ENCODE peak calls at places on chromosomes 4 and X, in seven cellular contexts. S, Y, P, E, Z, C and G are unnamed samples.
A peak's percentile ranks its signal among the peaks of the same experiment; 100 is the strongest.

GRCh38 chr4:7630559-7631287 is 196.0 kb upstream of the PSAPL1 start:
- DNase-seq in S (peak; percentile 86), E (no peak), Z (no peak), Y (peak; percentile 47), P (peak; percentile 71), C (peak; percentile 87), G (peak; percentile 39)

GRCh38 chr4:40916218-40916555 is 166.4 kb downstream of the NSUN7 start:
- DNase-seq in Y (no peak), Z (no peak), S (no peak), E (peak; percentile 68), C (peak; percentile 42), P (peak; percentile 75), G (no peak)

GRCh38 chr4:121764702-121765367 is at the start of gene SMIM43:
- DNase-seq in S (no peak), P (peak; percentile 41), Z (peak; percentile 69), C (no peak), E (no peak), Y (no peak), G (peak; percentile 34)

GRCh38 chr4:101211146-101211553 is 136.2 kb downstream of the PPP3CA start:
- DNase-seq in Y (peak; percentile 8), E (no peak), C (no peak), S (no peak), Z (no peak), P (no peak), G (peak; percentile 21)

GRCh38 chrX:54920610-54921426 is at the start of gene TRO:
- DNase-seq in Y (no peak), S (no peak), E (no peak), P (peak; percentile 12), C (no peak), Z (peak; percentile 68), G (peak; percentile 39)

GRCh38 chr4:100679926-100680325 is 162.1 kb upstream of the EMCN start:
- DNase-seq in Z (no peak), S (no peak), Y (no peak), P (no peak), C (no peak), E (no peak), G (peak; percentile 2)

GRCh38 chr4:174815282-174815681 is 13.8 kb downstream of the GLRA3 start:
- DNase-seq in P (no peak), E (no peak), S (no peak), C (no peak), Y (no peak), Z (no peak), G (no peak)

GRCh38 chrX:106566362-106566761 is 45.4 kb upstream of the RADX start:
- DNase-seq in P (no peak), Y (no peak), Z (no peak), E (no peak), C (no peak), S (no peak), G (no peak)

GRCh38 chr4:107757860-107758476 is 37.9 kb upstream of the PAPSS1 start:
- DNase-seq in P (no peak), Z (peak; percentile 17), S (no peak), C (no peak), E (no peak), Y (no peak), G (peak; percentile 60)

GRCh38 chr4:82045267-82045666 is 328.5 kb downstream of the HNRNPD start:
- DNase-seq in S (no peak), P (no peak), C (no peak), Y (no peak), E (no peak), Z (no peak), G (no peak)
- H3K27me3 ChIP-seq in S (no peaks in the 10 kb centered on the region), P (peaks cover 4% of the 10 kb centered on the region), C (no peaks in the 10 kb centered on the region), Y (peaks cover 13% of the 10 kb centered on the region), E (peaks cover 15% of the 10 kb centered on the region), Z (peaks cover 64% of the 10 kb centered on the region), G (no peaks in the 10 kb centered on the region)

GRCh38 chrX:68748030-68748429 is 80.8 kb upstream of the EFNB1 start:
- DNase-seq in Z (no peak), P (no peak), E (no peak), S (no peak), Y (no peak), C (no peak), G (no peak)
- H3K27me3 ChIP-seq in Z (no peaks in the 10 kb centered on the region), P (no peaks in the 10 kb centered on the region), E (no peaks in the 10 kb centered on the region), S (no peaks in the 10 kb centered on the region), Y (no peaks in the 10 kb centered on the region), C (no peaks in the 10 kb centered on the region), G (no peaks in the 10 kb centered on the region)

GRCh38 chr4:1427010-1427409 is 20.8 kb upstream of the NKX1-1 start:
- DNase-seq in P (no peak), C (no peak), E (no peak), Y (no peak), S (no peak), Z (no peak), G (no peak)
- H3K27me3 ChIP-seq in P (peaks cover 14% of the 10 kb centered on the region), C (no peaks in the 10 kb centered on the region), E (peaks cover 40% of the 10 kb centered on the region), Y (no peaks in the 10 kb centered on the region), S (no peaks in the 10 kb centered on the region), Z (peaks cover 24% of the 10 kb centered on the region), G (peaks cover 62% of the 10 kb centered on the region)

GRCh38 chr4:61298178-61298740 is 98.1 kb downstream of the ADGRL3 start:
- DNase-seq in P (no peak), S (no peak), Y (no peak), E (no peak), Z (peak; percentile 52), C (no peak), G (no peak)

GRCh38 chr4:61296115-61296514 is 96.0 kb downstream of the ADGRL3 start:
- DNase-seq in C (no peak), P (no peak), S (no peak), E (no peak), Z (no peak), Y (no peak), G (no peak)

GRCh38 chr4:61299316-61299715 is 99.2 kb downstream of the ADGRL3 start:
- DNase-seq in S (no peak), E (no peak), Z (no peak), P (no peak), Y (no peak), C (no peak), G (no peak)

GRCh38 chr4:61301285-61301684 is 101.2 kb downstream of the ADGRL3 start:
- DNase-seq in C (no peak), Z (no peak), S (no peak), Y (no peak), P (no peak), E (no peak), G (no peak)
- H3K27me3 ChIP-seq in C (no peaks in the 10 kb centered on the region), Z (no peaks in the 10 kb centered on the region), S (no peaks in the 10 kb centered on the region), Y (no peaks in the 10 kb centered on the region), P (no peaks in the 10 kb centered on the region), E (no peaks in the 10 kb centered on the region), G (no peaks in the 10 kb centered on the region)